ENCODE peak calls at places on chromosomes 3 and 15, in five cellular contexts. One of them, this sample, is unnamed.

GRCh38 chr3:195809291-195809785 is 2.4 kb downstream of the MUC4 start:
- DNase-seq in right lobe of liver: no peak
- DNase-seq in thoracic aorta: no peak
- DNase-seq in GM20000: no peak
- DNase-seq in astrocyte of the spinal cord: no peak
- DNase-seq in this sample: no peak

GRCh38 chr3:138944136-138944658 is 2.7 kb downstream of the FOXL2 start:
- DNase-seq in right lobe of liver: no peak
- DNase-seq in thoracic aorta: no peak
- DNase-seq in GM20000: no peak
- DNase-seq in astrocyte of the spinal cord: peak; percentile 39
- DNase-seq in this sample: no peak

GRCh38 chr3:16313955-16314645 is 49.1 kb downstream of the OXNAD1 start:
- DNase-seq in right lobe of liver: no peak
- DNase-seq in thoracic aorta: no peak
- DNase-seq in GM20000: no peak
- DNase-seq in astrocyte of the spinal cord: no peak
- DNase-seq in this sample: no peak

GRCh38 chr3:189188466-189188865 is 16.7 kb downstream of the TPRG1 start:
- DNase-seq in right lobe of liver: no peak
- DNase-seq in thoracic aorta: no peak
- DNase-seq in GM20000: no peak
- DNase-seq in astrocyte of the spinal cord: no peak
- DNase-seq in this sample: no peak

GRCh38 chr3:71585891-71586809 is 2.6 kb upstream of the FOXP1 start:
- DNase-seq in right lobe of liver: no peak
- DNase-seq in thoracic aorta: no peak
- DNase-seq in GM20000: peak; percentile 30
- DNase-seq in astrocyte of the spinal cord: peak; percentile 74
- DNase-seq in this sample: no peak

GRCh38 chr3:188775412-188775811 is 396.4 kb upstream of the TPRG1 start:
- DNase-seq in right lobe of liver: peak; percentile 55
- DNase-seq in thoracic aorta: no peak
- DNase-seq in GM20000: no peak
- DNase-seq in astrocyte of the spinal cord: no peak
- DNase-seq in this sample: no peak

GRCh38 chr3:71301001-71301400 is 282.5 kb downstream of the FOXP1 start:
- DNase-seq in right lobe of liver: no peak
- DNase-seq in thoracic aorta: no peak
- DNase-seq in GM20000: peak; percentile 16
- DNase-seq in astrocyte of the spinal cord: no peak
- DNase-seq in this sample: no peak

GRCh38 chr3:157754415-157754814 is 251.2 kb upstream of the VEPH1 start:
- DNase-seq in right lobe of liver: no peak
- DNase-seq in thoracic aorta: no peak
- DNase-seq in GM20000: no peak
- DNase-seq in astrocyte of the spinal cord: no peak
- DNase-seq in this sample: no peak

GRCh38 chr3:119885746-119886530 is 104.0 kb downstream of the NR1I2 start:
- DNase-seq in right lobe of liver: no peak
- DNase-seq in thoracic aorta: no peak
- DNase-seq in GM20000: no peak
- DNase-seq in astrocyte of the spinal cord: no peak
- DNase-seq in this sample: no peak

GRCh38 chr3:72847282-72847681 is 963 bp downstream of the SHQ1 start:
- DNase-seq in right lobe of liver: no peak
- DNase-seq in thoracic aorta: no peak
- DNase-seq in GM20000: no peak
- DNase-seq in astrocyte of the spinal cord: no peak
- DNase-seq in this sample: no peak

GRCh38 chr3:187624588-187624987 is 45.6 kb downstream of the SST start:
- DNase-seq in right lobe of liver: no peak
- DNase-seq in thoracic aorta: no peak
- DNase-seq in GM20000: no peak
- DNase-seq in astrocyte of the spinal cord: no peak
- DNase-seq in this sample: no peak

GRCh38 chr3:56987238-56987932 is 73.1 kb upstream of the SPATA12 start:
- DNase-seq in right lobe of liver: no peak
- DNase-seq in thoracic aorta: no peak
- DNase-seq in GM20000: no peak
- DNase-seq in astrocyte of the spinal cord: no peak
- DNase-seq in this sample: peak; percentile 50

GRCh38 chr3:29521751-29522150 is 240.9 kb downstream of the RBMS3 start:
- DNase-seq in right lobe of liver: no peak
- DNase-seq in thoracic aorta: no peak
- DNase-seq in GM20000: no peak
- DNase-seq in astrocyte of the spinal cord: no peak
- DNase-seq in this sample: no peak

GRCh38 chr3:184460276-184460675 is 80.4 kb downstream of the CHRD start:
- DNase-seq in right lobe of liver: no peak
- DNase-seq in thoracic aorta: no peak
- DNase-seq in GM20000: no peak
- DNase-seq in astrocyte of the spinal cord: no peak
- DNase-seq in this sample: no peak

GRCh38 chr3:188595890-188596376 is 442.0 kb downstream of the LPP start:
- DNase-seq in right lobe of liver: no peak
- DNase-seq in thoracic aorta: no peak
- DNase-seq in GM20000: no peak
- DNase-seq in astrocyte of the spinal cord: peak; percentile 89
- DNase-seq in this sample: no peak

GRCh38 chr3:116337229-116337628 is 108.1 kb downstream of the LSAMP start:
- DNase-seq in right lobe of liver: no peak
- DNase-seq in thoracic aorta: no peak
- DNase-seq in GM20000: no peak
- DNase-seq in astrocyte of the spinal cord: no peak
- DNase-seq in this sample: no peak

GRCh38 chr15:96144734-96145133 is 185.8 kb upstream of the NR2F2 start:
- DNase-seq in right lobe of liver: no peak
- DNase-seq in thoracic aorta: no peak
- DNase-seq in GM20000: no peak
- DNase-seq in astrocyte of the spinal cord: no peak
- DNase-seq in this sample: no peak

GRCh38 chr3:9175421-9175820 is 74.0 kb downstream of the SRGAP3 start:
- DNase-seq in right lobe of liver: no peak
- DNase-seq in thoracic aorta: no peak
- DNase-seq in GM20000: no peak
- DNase-seq in astrocyte of the spinal cord: no peak
- DNase-seq in this sample: no peak

GRCh38 chr15:39287322-39288195 is 293.3 kb upstream of the THBS1 start:
- DNase-seq in right lobe of liver: no peak
- DNase-seq in thoracic aorta: no peak
- DNase-seq in GM20000: no peak
- DNase-seq in astrocyte of the spinal cord: peak; percentile 48
- DNase-seq in this sample: no peak

GRCh38 chr15:36757189-36757814 is 177.9 kb downstream of the CDIN1 start:
- DNase-seq in right lobe of liver: no peak
- DNase-seq in thoracic aorta: no peak
- DNase-seq in GM20000: no peak
- DNase-seq in astrocyte of the spinal cord: peak; percentile 46
- DNase-seq in this sample: no peak

GRCh38 chr3:170502297-170502696 is 83.6 kb downstream of the SLC7A14 start:
- DNase-seq in right lobe of liver: no peak
- DNase-seq in thoracic aorta: no peak
- DNase-seq in GM20000: no peak
- DNase-seq in astrocyte of the spinal cord: no peak
- DNase-seq in this sample: no peak

GRCh38 chr3:32593903-32594525 is 23.4 kb upstream of the DYNC1LI1 start:
- DNase-seq in right lobe of liver: no peak
- DNase-seq in thoracic aorta: no peak
- DNase-seq in GM20000: no peak
- DNase-seq in astrocyte of the spinal cord: peak; percentile 26
- DNase-seq in this sample: no peak

GRCh38 chr3:13788522-13789424 is 91.1 kb downstream of the WNT7A start:
- DNase-seq in right lobe of liver: no peak
- DNase-seq in thoracic aorta: no peak
- DNase-seq in GM20000: no peak
- DNase-seq in astrocyte of the spinal cord: no peak
- DNase-seq in this sample: no peak

GRCh38 chr15:34986326-34987181 is 1.5 kb downstream of the ZNF770 start:
- DNase-seq in right lobe of liver: no peak
- DNase-seq in thoracic aorta: no peak
- DNase-seq in GM20000: no peak
- DNase-seq in astrocyte of the spinal cord: no peak
- DNase-seq in this sample: no peak

GRCh38 chr3:90007786-90008499 is 900.5 kb downstream of the EPHA3 start:
- DNase-seq in right lobe of liver: no peak
- DNase-seq in thoracic aorta: no peak
- DNase-seq in GM20000: no peak
- DNase-seq in astrocyte of the spinal cord: peak; percentile 10
- DNase-seq in this sample: no peak

GRCh38 chr3:194488007-194488742 is 1.4 kb upstream of the ATP13A3 start:
- DNase-seq in right lobe of liver: no peak
- DNase-seq in thoracic aorta: no peak
- DNase-seq in GM20000: no peak
- DNase-seq in astrocyte of the spinal cord: no peak
- DNase-seq in this sample: no peak

GRCh38 chr3:195448205-195448875 is 5.5 kb upstream of the ACAP2 start:
- DNase-seq in right lobe of liver: no peak
- DNase-seq in thoracic aorta: no peak
- DNase-seq in GM20000: no peak
- DNase-seq in astrocyte of the spinal cord: no peak
- DNase-seq in this sample: no peak

GRCh38 chr3:7684193-7684592 is 817.4 kb upstream of the LMCD1 start:
- DNase-seq in right lobe of liver: no peak
- DNase-seq in thoracic aorta: no peak
- DNase-seq in GM20000: no peak
- DNase-seq in astrocyte of the spinal cord: peak; percentile 16
- DNase-seq in this sample: no peak

GRCh38 chr3:102006812-102007485 is 157.6 kb downstream of the NFKBIZ start:
- DNase-seq in right lobe of liver: no peak
- DNase-seq in thoracic aorta: no peak
- DNase-seq in GM20000: no peak
- DNase-seq in astrocyte of the spinal cord: peak; percentile 99
- DNase-seq in this sample: no peak

GRCh38 chr15:35166730-35167359 is 81.8 kb upstream of the NANOGP8 start:
- DNase-seq in right lobe of liver: no peak
- DNase-seq in thoracic aorta: no peak
- DNase-seq in GM20000: no peak
- DNase-seq in astrocyte of the spinal cord: no peak
- DNase-seq in this sample: peak; percentile 55

GRCh38 chr3:78707094-78707493 is 1060.7 kb downstream of the ROBO1 start:
- DNase-seq in right lobe of liver: no peak
- DNase-seq in thoracic aorta: no peak
- DNase-seq in GM20000: no peak
- DNase-seq in astrocyte of the spinal cord: no peak
- DNase-seq in this sample: no peak

GRCh38 chr15:43239732-43240491 is 19.1 kb upstream of the EPB42 start:
- DNase-seq in right lobe of liver: no peak
- DNase-seq in thoracic aorta: no peak
- DNase-seq in GM20000: peak; percentile 55
- DNase-seq in astrocyte of the spinal cord: peak; percentile 57
- DNase-seq in this sample: no peak

GRCh38 chr3:178159691-178160090 is 376.5 kb upstream of the KCNMB2 start:
- DNase-seq in right lobe of liver: no peak
- DNase-seq in thoracic aorta: no peak
- DNase-seq in GM20000: no peak
- DNase-seq in astrocyte of the spinal cord: no peak
- DNase-seq in this sample: no peak

GRCh38 chr3:178152988-178153387 is 383.2 kb upstream of the KCNMB2 start:
- DNase-seq in right lobe of liver: no peak
- DNase-seq in thoracic aorta: no peak
- DNase-seq in GM20000: no peak
- DNase-seq in astrocyte of the spinal cord: no peak
- DNase-seq in this sample: no peak

GRCh38 chr3:178152010-178152409 is 384.2 kb upstream of the KCNMB2 start:
- DNase-seq in right lobe of liver: no peak
- DNase-seq in thoracic aorta: no peak
- DNase-seq in GM20000: no peak
- DNase-seq in astrocyte of the spinal cord: no peak
- DNase-seq in this sample: no peak

DNA sequence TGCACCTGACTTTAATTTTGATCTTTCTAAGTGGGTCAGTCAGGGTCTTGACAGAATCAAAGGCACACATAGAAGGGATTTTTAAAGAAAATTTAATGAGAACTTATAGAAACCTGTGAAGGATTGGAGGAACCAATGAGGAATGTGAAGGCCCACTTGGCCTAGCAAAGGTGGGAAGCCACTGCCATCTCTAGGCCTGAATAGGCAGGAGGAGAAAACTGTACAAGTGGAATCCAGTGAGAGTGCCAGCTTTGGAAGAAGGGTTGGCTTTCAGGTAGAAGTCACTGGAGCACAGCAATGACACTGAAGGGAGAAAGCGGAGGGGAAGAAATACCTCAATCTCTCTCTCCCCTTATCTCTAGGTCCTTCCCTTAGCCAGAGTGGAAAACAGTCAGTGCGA is 380.7 kb upstream of the KCNMB2 start:
- DNase-seq in right lobe of liver: no peak
- DNase-seq in thoracic aorta: no peak
- DNase-seq in GM20000: no peak
- DNase-seq in astrocyte of the spinal cord: no peak
- DNase-seq in this sample: peak; percentile 16
- TF ChIP-seq CTCF in right lobe of liver: no peak
- TF ChIP-seq CTCF in thoracic aorta: no peak
- TF ChIP-seq CTCF in GM20000: no peak
- TF ChIP-seq CTCF in astrocyte of the spinal cord: no peak
- TF ChIP-seq CTCF in this sample: peak; percentile 46

GRCh38 chr3:35659808-35660207 is 20.5 kb downstream of the ARPP21 start:
- DNase-seq in right lobe of liver: peak; percentile 65
- DNase-seq in thoracic aorta: no peak
- DNase-seq in GM20000: no peak
- DNase-seq in astrocyte of the spinal cord: no peak
- DNase-seq in this sample: peak; percentile 53
- TF ChIP-seq CTCF in right lobe of liver: peak; percentile 59
- TF ChIP-seq CTCF in thoracic aorta: no peak
- TF ChIP-seq CTCF in GM20000: no peak
- TF ChIP-seq CTCF in astrocyte of the spinal cord: peak; percentile 41
- TF ChIP-seq CTCF in this sample: peak; percentile 68

GRCh38 chr3:185825639-185826481 is 1.0 kb upstream of the IGF2BP2 start:
- DNase-seq in right lobe of liver: peak; percentile 62
- DNase-seq in thoracic aorta: no peak
- DNase-seq in GM20000: peak; percentile 75
- DNase-seq in astrocyte of the spinal cord: no peak
- DNase-seq in this sample: peak; percentile 68

GRCh38 chr3:185825379-185825638 is 467 bp upstream of the IGF2BP2 start:
- DNase-seq in right lobe of liver: no peak
- DNase-seq in thoracic aorta: no peak
- DNase-seq in GM20000: no peak
- DNase-seq in astrocyte of the spinal cord: no peak
- DNase-seq in this sample: no peak

GRCh38 chr3:185823280-185824044 is 1.4 kb downstream of the IGF2BP2 start:
- DNase-seq in right lobe of liver: peak; percentile 55
- DNase-seq in thoracic aorta: no peak
- DNase-seq in GM20000: peak; percentile 70
- DNase-seq in astrocyte of the spinal cord: no peak
- DNase-seq in this sample: peak; percentile 51

GRCh38 chr3:185824051-185824466 is 783 bp downstream of the IGF2BP2 start:
- DNase-seq in right lobe of liver: peak; percentile 57
- DNase-seq in thoracic aorta: no peak
- DNase-seq in GM20000: peak; percentile 58
- DNase-seq in astrocyte of the spinal cord: no peak
- DNase-seq in this sample: peak; percentile 20

GRCh38 chr3:185824467-185825378 is at the start of gene IGF2BP2:
- DNase-seq in right lobe of liver: peak; percentile 72
- DNase-seq in thoracic aorta: no peak
- DNase-seq in GM20000: peak; percentile 87
- DNase-seq in astrocyte of the spinal cord: peak; percentile 90
- DNase-seq in this sample: peak; percentile 85
- TF ChIP-seq CTCF in right lobe of liver: no peak
- TF ChIP-seq CTCF in thoracic aorta: no peak
- TF ChIP-seq CTCF in GM20000: no peak
- TF ChIP-seq CTCF in astrocyte of the spinal cord: peak; percentile 11
- TF ChIP-seq CTCF in this sample: no peak

GRCh38 chr3:58353722-58354553 is 21.2 kb downstream of the PXK start:
- DNase-seq in right lobe of liver: no peak
- DNase-seq in thoracic aorta: no peak
- DNase-seq in GM20000: no peak
- DNase-seq in astrocyte of the spinal cord: no peak
- DNase-seq in this sample: no peak
- TF ChIP-seq CTCF in right lobe of liver: no peak
- TF ChIP-seq CTCF in thoracic aorta: no peak
- TF ChIP-seq CTCF in GM20000: no peak
- TF ChIP-seq CTCF in astrocyte of the spinal cord: no peak
- TF ChIP-seq CTCF in this sample: no peak

This sample was measured in WERI-Rb-1.